ENCODE peak calls at places on chromosomes 3 and 15, in nine cellular contexts. E, Z, K, Y, C, V, Q, R and J are unnamed samples.

GRCh38 chr3:16550305-16550675 is 36.8 kb upstream of the RFTN1 start:
- DNase-seq in Y (no peak), C (no peak), R (no peak), E (no peak), V (no peak), Z (no peak), Q (no peak), K (no peak), J (no peak)

GRCh38 chr3:175266993-175267960 is 408.1 kb downstream of the NAALADL2 start:
- DNase-seq in C (peak), Q (no peak), Y (no peak), Z (no peak), R (no peak), K (peak), E (peak), V (no peak), J (no peak)

GRCh38 chr15:29871401-29871800 is 49.1 kb upstream of the TJP1 start:
- DNase-seq in K (no peak), Q (no peak), Z (no peak), V (no peak), C (no peak), R (no peak), Y (no peak), E (no peak), J (no peak)

GRCh38 chr3:109071349-109072142 is 46.4 kb downstream of the MORC1 start:
- DNase-seq in Z (no peak), Y (peak), R (no peak), Q (no peak), K (no peak), V (no peak), E (no peak), C (no peak), J (no peak)

GRCh38 chr3:33722186-33722585 is 4.1 kb upstream of the CLASP2 start:
- DNase-seq in K (no peak), R (no peak), C (no peak), Z (no peak), V (no peak), E (no peak), Y (no peak), Q (no peak), J (no peak)

GRCh38 chr15:58492661-58493397 is 61.0 kb downstream of the LIPC start:
- DNase-seq in Q (no peak), Z (no peak), Y (peak), V (no peak), R (peak), E (no peak), C (no peak), K (peak), J (no peak)

GRCh38 chr3:175956964-175957363 is 1097.8 kb downstream of the NAALADL2 start:
- DNase-seq in Z (no peak), C (no peak), Y (peak), R (no peak), E (peak), K (peak), Q (no peak), V (no peak), J (no peak)

GRCh38 chr3:127867986-127868385 is 45.7 kb upstream of the MGLL start:
- DNase-seq in Y (no peak), Q (no peak), E (no peak), Z (no peak), R (no peak), C (no peak), K (peak), V (no peak), J (no peak)

GRCh38 chr3:155391104-155391503 is 97.6 kb upstream of the STRIT1 start:
- DNase-seq in V (no peak), Q (peak), C (peak), K (no peak), Z (no peak), E (no peak), Y (no peak), R (no peak), J (peak)

GRCh38 chr15:35934383-35935049 is 388.6 kb upstream of the DPH6 start:
- DNase-seq in E (no peak), Z (no peak), C (no peak), Q (no peak), Y (no peak), K (no peak), V (no peak), R (no peak), J (no peak)

GRCh38 chr15:20361091-20361490 is 180.5 kb downstream of the GOLGA6L6 start:
- DNase-seq in Z (no peak), C (no peak), E (no peak), V (no peak), K (no peak), Q (no peak), R (no peak), Y (no peak), J (no peak)

GRCh38 chr15:82544431-82544830 is 4.2 kb upstream of the RPS17 start:
- DNase-seq in Z (no peak), R (no peak), E (no peak), K (no peak), Q (no peak), C (no peak), V (no peak), Y (no peak), J (no peak)

GRCh38 chr3:3184876-3185275 is 5.4 kb upstream of the CRBN start:
- DNase-seq in E (no peak), R (no peak), C (no peak), Y (no peak), V (no peak), Q (no peak), K (no peak), Z (no peak), J (no peak)

GRCh38 chr15:58932791-58933310 is 628 bp downstream of the SLTM start:
- DNase-seq in R (no peak), Z (no peak), E (no peak), Q (peak), K (peak), V (no peak), Y (peak), C (peak), J (no peak)

GRCh38 chr3:42515391-42515916 is 13.0 kb downstream of the VIPR1 start:
- DNase-seq in Q (no peak), E (no peak), R (no peak), C (no peak), Z (no peak), V (no peak), Y (no peak), K (no peak), J (no peak)

GRCh38 chr15:64634020-64634419 is 141.4 kb downstream of the RBPMS2 start:
- DNase-seq in Q (no peak), Y (no peak), R (no peak), K (no peak), C (no peak), Z (no peak), E (no peak), V (no peak), J (peak)

GRCh38 chr3:13189639-13190375 is 116.6 kb upstream of the IQSEC1 start:
- DNase-seq in R (no peak), Q (no peak), K (peak), V (no peak), Y (no peak), Z (no peak), E (peak), C (peak), J (no peak)

GRCh38 chr3:165983284-165983683 is 146.1 kb upstream of the BCHE start:
- DNase-seq in C (no peak), K (no peak), R (no peak), V (no peak), E (no peak), Q (no peak), Y (no peak), Z (no peak), J (peak)

GRCh38 chr3:150763841-150764483 is 993 bp upstream of the SIAH2 start:
- DNase-seq in Z (peak), Q (peak), V (peak), C (peak), R (no peak), K (peak), Y (peak), E (peak), J (no peak)

GRCh38 chr3:182121424-182121823 is 409.7 kb downstream of the SOX2 start:
- DNase-seq in K (no peak), C (no peak), Q (no peak), Z (no peak), R (no peak), E (no peak), V (no peak), Y (no peak), J (no peak)

GRCh38 chr3:30306896-30307295 is 299.5 kb upstream of the TGFBR2 start:
- DNase-seq in C (no peak), Y (no peak), Z (no peak), R (no peak), K (no peak), E (no peak), V (no peak), Q (no peak), J (no peak)

GRCh38 chr3:139906441-139906840 is 28.5 kb upstream of the CLSTN2 start:
- DNase-seq in E (peak), Z (no peak), Q (no peak), C (peak), Y (no peak), V (no peak), R (peak), K (peak), J (peak)

GRCh38 chr3:23629181-23629893 is 176.4 kb upstream of the UBE2E1 start:
- DNase-seq in V (no peak), R (peak), E (peak), Q (no peak), C (no peak), Z (no peak), Y (no peak), K (peak), J (peak)

GRCh38 chr3:195003006-195003892 is 267.7 kb downstream of the XXYLT1 start:
- DNase-seq in R (peak), E (no peak), Q (no peak), Y (no peak), Z (no peak), V (no peak), K (no peak), C (no peak), J (no peak)

GRCh38 chr3:161273589-161274218 is 52.6 kb downstream of the NMD3 start:
- DNase-seq in Q (peak), E (peak), Z (no peak), Y (peak), R (peak), K (peak), C (no peak), V (no peak), J (peak)